ENCODE peak calls at places on chromosomes 2 and 18, in five cellular contexts. One of them, this sample, is unnamed.

GRCh38 chr18:2237706-2238105 is 333.6 kb downstream of the METTL4 start:
- DNase-seq in spleen: no peak
- DNase-seq in HCT116: no peak
- DNase-seq in adrenal gland: no peak
- DNase-seq in IMR-90: no peak
- DNase-seq in this sample: no peak

GRCh38 chr2:239956818-239957261 is 68.3 kb downstream of the NDUFA10 start:
- DNase-seq in HCT116: no peak
- DNase-seq in IMR-90: no peak
- DNase-seq in spleen: peak; percentile 55
- DNase-seq in adrenal gland: no peak
- DNase-seq in this sample: peak; percentile 61

GRCh38 chr2:120598416-120598815 is 137.3 kb upstream of the GLI2 start:
- DNase-seq in HCT116: no peak
- DNase-seq in IMR-90: no peak
- DNase-seq in spleen: peak; percentile 47
- DNase-seq in adrenal gland: no peak
- DNase-seq in this sample: no peak

GRCh38 chr2:73031725-73032701 is 39.5 kb downstream of the SFXN5 start:
- DNase-seq in IMR-90: no peak
- DNase-seq in spleen: no peak
- DNase-seq in HCT116: no peak
- DNase-seq in adrenal gland: no peak
- DNase-seq in this sample: no peak

GRCh38 chr18:55236150-55236931 is 277.1 kb upstream of the CCDC68 start:
- DNase-seq in spleen: no peak
- DNase-seq in HCT116: no peak
- DNase-seq in adrenal gland: no peak
- DNase-seq in IMR-90: peak; percentile 38
- DNase-seq in this sample: no peak

GRCh38 chr2:182020319-182021055 is 34.8 kb downstream of the PPP1R1C start:
- DNase-seq in adrenal gland: no peak
- DNase-seq in IMR-90: peak; percentile 66
- DNase-seq in HCT116: no peak
- DNase-seq in spleen: no peak
- DNase-seq in this sample: no peak

GRCh38 chr18:8982416-8983183 is 119.9 kb upstream of the NDUFV2 start:
- DNase-seq in adrenal gland: peak; percentile 6
- DNase-seq in IMR-90: peak; percentile 74
- DNase-seq in HCT116: peak; percentile 63
- DNase-seq in spleen: no peak
- DNase-seq in this sample: no peak

GRCh38 chr18:8337216-8337615 is 272.0 kb upstream of the RAB12 start:
- DNase-seq in adrenal gland: no peak
- DNase-seq in spleen: no peak
- DNase-seq in IMR-90: peak; percentile 12
- DNase-seq in HCT116: no peak
- DNase-seq in this sample: no peak

GRCh38 chr2:235468978-235469694 is 24.7 kb upstream of the AGAP1 start:
- DNase-seq in HCT116: peak; percentile 67
- DNase-seq in IMR-90: peak; percentile 94
- DNase-seq in adrenal gland: peak; percentile 78
- DNase-seq in spleen: no peak
- DNase-seq in this sample: peak; percentile 69
- TF ChIP-seq POLR2A in HCT116: no peak
- TF ChIP-seq POLR2A in IMR-90: no peak
- TF ChIP-seq POLR2A in adrenal gland: no peak
- TF ChIP-seq POLR2A in spleen: no peak
- TF ChIP-seq POLR2A in this sample: no peak

DNA sequence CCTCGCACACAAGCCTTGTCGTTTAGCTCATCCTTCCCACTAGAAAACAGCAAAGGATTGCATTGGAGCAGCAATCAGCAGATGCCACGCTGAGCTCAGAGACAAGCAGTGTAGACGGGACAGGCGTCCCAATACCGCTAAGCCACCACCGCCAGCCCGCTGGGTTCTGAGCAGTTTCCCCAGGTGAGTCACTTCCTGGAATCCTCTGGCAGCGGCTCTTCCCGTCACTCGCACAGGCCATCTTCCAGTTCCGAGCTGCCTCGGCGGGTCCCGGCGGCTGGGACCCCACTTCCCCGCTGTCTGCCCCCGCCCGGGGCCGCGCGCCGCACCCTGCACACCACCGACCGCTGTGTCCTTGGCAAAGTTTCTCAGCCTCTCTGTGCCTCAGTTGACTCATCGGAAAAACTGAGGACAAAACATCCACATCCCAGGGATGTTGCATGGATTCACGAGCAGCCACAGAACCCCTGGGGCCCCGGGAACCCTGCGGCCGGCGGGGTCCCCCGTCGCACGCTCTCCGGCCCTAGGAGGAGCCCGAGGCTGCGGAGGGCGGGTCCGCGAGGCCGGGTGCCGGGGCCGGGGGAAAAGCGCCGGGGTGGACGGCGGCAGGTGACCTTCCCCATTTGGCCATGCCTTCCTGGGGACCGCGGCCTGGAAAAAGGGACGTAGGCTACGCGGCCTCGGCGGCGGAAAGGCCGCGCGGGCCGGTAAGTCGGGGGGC is 576 bp downstream of the KDSR start:
- DNase-seq in adrenal gland: peak; percentile 74
- DNase-seq in spleen: peak; percentile 87
- DNase-seq in IMR-90: peak; percentile 69
- DNase-seq in HCT116: peak; percentile 32
- DNase-seq in this sample: peak; percentile 80
- TF ChIP-seq POLR2A in adrenal gland: no peak
- TF ChIP-seq POLR2A in spleen: no peak
- TF ChIP-seq POLR2A in IMR-90: no peak
- TF ChIP-seq POLR2A in HCT116: no peak
- TF ChIP-seq POLR2A in this sample: no peak

GRCh38 chr2:212659441-212659840 is 120.8 kb upstream of the ERBB4 start:
- DNase-seq in IMR-90: no peak
- DNase-seq in spleen: no peak
- DNase-seq in HCT116: no peak
- DNase-seq in adrenal gland: no peak
- DNase-seq in this sample: no peak
- TF ChIP-seq POLR2A in IMR-90: no peak
- TF ChIP-seq POLR2A in spleen: no peak
- TF ChIP-seq POLR2A in HCT116: no peak
- TF ChIP-seq POLR2A in adrenal gland: no peak
- TF ChIP-seq POLR2A in this sample: no peak

GRCh38 chr2:227471924-227472264 is at the start of gene AGFG1:
- DNase-seq in IMR-90: peak; percentile 67
- DNase-seq in spleen: peak; percentile 98
- DNase-seq in adrenal gland: peak; percentile 82
- DNase-seq in HCT116: peak; percentile 50
- DNase-seq in this sample: peak; percentile 89
- TF ChIP-seq POLR2A in IMR-90: peak; percentile 81
- TF ChIP-seq POLR2A in spleen: no peak
- TF ChIP-seq POLR2A in adrenal gland: peak; percentile 72
- TF ChIP-seq POLR2A in HCT116: no peak
- TF ChIP-seq POLR2A in this sample: no peak

DNA sequence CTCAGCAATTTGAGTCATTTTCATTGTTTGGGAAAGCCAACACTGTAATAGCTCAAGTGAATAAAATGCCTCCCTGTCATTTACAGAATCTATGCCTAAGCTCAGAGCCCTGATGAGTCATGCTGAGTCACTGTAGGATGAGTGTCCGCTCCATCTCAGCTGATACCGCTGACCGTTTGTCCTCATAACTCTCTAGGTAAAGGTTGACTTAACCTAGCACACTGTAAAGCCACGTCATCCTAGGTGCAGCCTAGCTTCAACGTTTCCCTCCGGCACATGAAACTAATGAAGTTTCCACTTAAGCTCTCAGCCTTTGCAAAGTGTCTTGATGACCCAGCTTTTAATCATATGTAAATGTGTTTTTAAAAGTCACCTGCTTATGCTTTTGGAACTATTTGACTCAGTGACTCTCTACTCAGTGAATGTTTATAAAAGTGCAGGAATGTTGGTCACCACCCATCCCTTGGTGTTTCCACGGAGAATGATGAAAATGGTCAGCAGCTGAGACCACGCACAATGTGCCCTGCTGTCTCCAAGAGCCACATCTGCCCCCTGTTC is 154.0 kb downstream of the PMAIP1 start:
- DNase-seq in HCT116: peak; percentile 97
- DNase-seq in IMR-90: peak; percentile 98
- DNase-seq in spleen: no peak
- DNase-seq in adrenal gland: peak; percentile 57
- DNase-seq in this sample: no peak
- TF ChIP-seq POLR2A in HCT116: no peak
- TF ChIP-seq POLR2A in IMR-90: no peak
- TF ChIP-seq POLR2A in spleen: no peak
- TF ChIP-seq POLR2A in adrenal gland: no peak
- TF ChIP-seq POLR2A in this sample: no peak

GRCh38 chr2:42099431-42100173 is 51.8 kb downstream of the PKDCC start:
- DNase-seq in HCT116: no peak
- DNase-seq in adrenal gland: no peak
- DNase-seq in spleen: peak; percentile 77
- DNase-seq in IMR-90: no peak
- DNase-seq in this sample: no peak

GRCh38 chr2:42101641-42102605 is 54.1 kb downstream of the PKDCC start:
- DNase-seq in adrenal gland: peak; percentile 66
- DNase-seq in spleen: peak; percentile 96
- DNase-seq in HCT116: no peak
- DNase-seq in IMR-90: peak; percentile 93
- DNase-seq in this sample: peak; percentile 86

GRCh38 chr2:42098571-42099430 is 51.0 kb downstream of the PKDCC start:
- DNase-seq in adrenal gland: peak; percentile 65
- DNase-seq in IMR-90: no peak
- DNase-seq in spleen: peak; percentile 85
- DNase-seq in HCT116: no peak
- DNase-seq in this sample: no peak

GRCh38 chr2:42102606-42103450 is 55.0 kb downstream of the PKDCC start:
- DNase-seq in IMR-90: no peak
- DNase-seq in adrenal gland: peak; percentile 46
- DNase-seq in spleen: peak; percentile 91
- DNase-seq in HCT116: no peak
- DNase-seq in this sample: peak; percentile 81

GRCh38 chr2:42100696-42101585 is 53.1 kb downstream of the PKDCC start:
- DNase-seq in IMR-90: peak; percentile 69
- DNase-seq in adrenal gland: peak; percentile 67
- DNase-seq in spleen: peak; percentile 93
- DNase-seq in HCT116: no peak
- DNase-seq in this sample: peak; percentile 78
- TF ChIP-seq POLR2A in IMR-90: no peak
- TF ChIP-seq POLR2A in adrenal gland: no peak
- TF ChIP-seq POLR2A in spleen: no peak
- TF ChIP-seq POLR2A in HCT116: no peak
- TF ChIP-seq POLR2A in this sample: no peak

GRCh38 chr2:241965931-241966412 is 96.4 kb downstream of the RTP5 start:
- DNase-seq in spleen: peak; percentile 87
- DNase-seq in adrenal gland: peak; percentile 75
- DNase-seq in IMR-90: peak; percentile 95
- DNase-seq in HCT116: peak; percentile 71
- DNase-seq in this sample: peak; percentile 75
- TF ChIP-seq POLR2A in spleen: no peak
- TF ChIP-seq POLR2A in adrenal gland: no peak
- TF ChIP-seq POLR2A in IMR-90: no peak
- TF ChIP-seq POLR2A in HCT116: no peak
- TF ChIP-seq POLR2A in this sample: no peak

GRCh38 chr18:6929370-6930102 is 188.1 kb downstream of the LAMA1 start:
- DNase-seq in IMR-90: no peak
- DNase-seq in adrenal gland: no peak
- DNase-seq in spleen: no peak
- DNase-seq in HCT116: no peak
- DNase-seq in this sample: no peak
- TF ChIP-seq POLR2A in IMR-90: no peak
- TF ChIP-seq POLR2A in adrenal gland: no peak
- TF ChIP-seq POLR2A in spleen: no peak
- TF ChIP-seq POLR2A in HCT116: no peak
- TF ChIP-seq POLR2A in this sample: no peak

DNA sequence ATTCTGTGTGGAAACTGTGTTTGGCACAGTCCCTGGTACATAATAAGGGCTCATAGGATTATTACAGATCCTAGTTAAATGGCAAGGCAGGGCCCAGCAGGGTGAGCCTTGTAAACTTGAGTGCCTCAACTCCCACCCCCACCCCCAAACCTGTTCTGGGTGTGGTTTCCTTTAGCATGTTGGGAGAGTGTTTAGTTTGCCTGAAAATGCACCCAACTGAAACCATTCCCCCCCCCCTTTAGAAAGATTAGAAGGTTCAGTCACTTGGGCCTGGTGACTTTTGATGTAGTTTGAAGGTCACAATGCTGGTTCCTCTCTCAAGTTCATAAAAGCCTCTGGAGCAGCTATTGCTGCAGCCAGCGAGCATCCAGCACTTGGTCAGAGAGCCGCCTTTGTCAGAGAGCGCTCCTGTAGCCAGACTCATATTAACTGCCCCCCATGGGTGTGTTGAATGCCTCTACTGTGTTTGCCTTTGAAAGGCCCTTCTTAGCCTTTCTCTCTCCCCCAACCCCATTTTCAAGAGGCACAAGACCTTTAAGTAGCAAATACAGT is 113.7 kb downstream of the SPTBN1 start:
- DNase-seq in HCT116: no peak
- DNase-seq in adrenal gland: peak; percentile 45
- DNase-seq in spleen: no peak
- DNase-seq in IMR-90: no peak
- DNase-seq in this sample: no peak
- TF ChIP-seq POLR2A in HCT116: no peak
- TF ChIP-seq POLR2A in adrenal gland: no peak
- TF ChIP-seq POLR2A in spleen: no peak
- TF ChIP-seq POLR2A in IMR-90: no peak
- TF ChIP-seq POLR2A in this sample: no peak

DNA sequence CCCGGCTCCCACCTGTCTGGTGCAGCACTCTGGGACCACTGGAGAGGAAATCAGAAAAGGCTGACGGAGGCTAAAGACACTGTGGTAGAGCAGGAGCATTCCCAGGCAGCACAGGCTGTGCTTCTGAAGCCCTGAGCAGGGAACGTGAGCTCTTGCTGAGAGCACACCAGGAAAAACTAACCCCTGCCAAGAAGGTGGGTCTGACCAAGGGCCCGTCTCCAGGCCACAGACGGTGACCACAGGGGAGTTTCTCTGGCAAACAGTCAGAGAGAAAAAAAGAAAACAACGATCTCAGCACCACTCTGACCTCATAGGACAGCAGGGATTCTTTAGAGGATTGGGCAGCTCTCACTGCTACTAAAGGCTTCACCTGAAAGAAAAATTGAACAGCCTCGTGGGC is 201.4 kb downstream of the AFF3 start:
- DNase-seq in adrenal gland: no peak
- DNase-seq in spleen: no peak
- DNase-seq in HCT116: no peak
- DNase-seq in IMR-90: peak; percentile 65
- DNase-seq in this sample: no peak
- TF ChIP-seq POLR2A in adrenal gland: no peak
- TF ChIP-seq POLR2A in spleen: no peak
- TF ChIP-seq POLR2A in HCT116: no peak
- TF ChIP-seq POLR2A in IMR-90: no peak
- TF ChIP-seq POLR2A in this sample: no peak